ENCODE peak calls at places on chromosomes 16 and 17, in four cellular contexts. One of them, this sample, is unnamed.

GRCh38 chr16:85720319-85720637 is 30.6 kb downstream of the C16orf74 start:
- DNase-seq in prostate gland: peak; percentile 91
- DNase-seq in stomach: peak; percentile 47
- DNase-seq in endothelial cell of umbilical vein: no peak
- DNase-seq in this sample: no peak

GRCh38 chr17:58452738-58453137 is 35.4 kb upstream of the RNF43 start:
- DNase-seq in prostate gland: no peak
- DNase-seq in stomach: no peak
- DNase-seq in endothelial cell of umbilical vein: no peak
- DNase-seq in this sample: no peak

GRCh38 chr17:73823684-73824083 is 179.4 kb upstream of the SDK2 start:
- DNase-seq in prostate gland: no peak
- DNase-seq in stomach: no peak
- DNase-seq in endothelial cell of umbilical vein: no peak
- DNase-seq in this sample: no peak

GRCh38 chr17:45143767-45144198 is 4.5 kb upstream of the HEXIM1 start:
- DNase-seq in prostate gland: peak; percentile 89
- DNase-seq in stomach: peak; percentile 65
- DNase-seq in endothelial cell of umbilical vein: no peak
- DNase-seq in this sample: peak; percentile 96

GRCh38 chr16:68790130-68790761 is 53.1 kb upstream of the TANGO6 start:
- DNase-seq in prostate gland: peak; percentile 75
- DNase-seq in stomach: peak; percentile 65
- DNase-seq in endothelial cell of umbilical vein: no peak
- DNase-seq in this sample: no peak

GRCh38 chr17:59470624-59471297 is 94.6 kb upstream of the DHX40 start:
- DNase-seq in prostate gland: no peak
- DNase-seq in stomach: no peak
- DNase-seq in endothelial cell of umbilical vein: no peak
- DNase-seq in this sample: no peak

GRCh38 chr16:49696414-49697101 is 159.4 kb downstream of the ZNF423 start:
- DNase-seq in prostate gland: no peak
- DNase-seq in stomach: no peak
- DNase-seq in endothelial cell of umbilical vein: no peak
- DNase-seq in this sample: no peak

GRCh38 chr16:62638964-62639861 is 603.0 kb upstream of the CDH8 start:
- DNase-seq in prostate gland: no peak
- DNase-seq in stomach: no peak
- DNase-seq in endothelial cell of umbilical vein: no peak
- DNase-seq in this sample: no peak

GRCh38 chr16:911101-911500 is 59.7 kb downstream of the LMF1 start:
- DNase-seq in prostate gland: no peak
- DNase-seq in stomach: no peak
- DNase-seq in endothelial cell of umbilical vein: no peak
- DNase-seq in this sample: no peak

GRCh38 chr16:22192261-22193133 is 13.6 kb upstream of the EEF2K start:
- DNase-seq in prostate gland: peak; percentile 63
- DNase-seq in stomach: peak; percentile 78
- DNase-seq in endothelial cell of umbilical vein: peak; percentile 99
- DNase-seq in this sample: peak; percentile 95

GRCh38 chr16:67028167-67028554 is 788 bp upstream of the CBFB start:
- DNase-seq in prostate gland: no peak
- DNase-seq in stomach: no peak
- DNase-seq in endothelial cell of umbilical vein: no peak
- DNase-seq in this sample: no peak

GRCh38 chr17:38892620-38893019 is 22.8 kb downstream of the LASP1 start:
- DNase-seq in prostate gland: no peak
- DNase-seq in stomach: no peak
- DNase-seq in endothelial cell of umbilical vein: no peak
- DNase-seq in this sample: no peak

GRCh38 chr17:55386931-55387330 is 34.7 kb downstream of the MMD start:
- DNase-seq in prostate gland: no peak
- DNase-seq in stomach: no peak
- DNase-seq in endothelial cell of umbilical vein: no peak
- DNase-seq in this sample: no peak

GRCh38 chr17:56679767-56680422 is 86.4 kb downstream of the NOG start:
- DNase-seq in prostate gland: no peak
- DNase-seq in stomach: no peak
- DNase-seq in endothelial cell of umbilical vein: no peak
- DNase-seq in this sample: no peak

GRCh38 chr17:45248132-45248936 is 13.6 kb downstream of the SPATA32 start:
- DNase-seq in prostate gland: peak; percentile 51
- DNase-seq in stomach: peak; percentile 76
- DNase-seq in endothelial cell of umbilical vein: no peak
- DNase-seq in this sample: no peak

GRCh38 chr17:77892031-77892430 is 66.5 kb upstream of the TNRC6C start:
- DNase-seq in prostate gland: no peak
- DNase-seq in stomach: no peak
- DNase-seq in endothelial cell of umbilical vein: no peak
- DNase-seq in this sample: no peak

GRCh38 chr17:82242977-82243647 is 14.3 kb downstream of the SLC16A3 start:
- DNase-seq in prostate gland: peak; percentile 85
- DNase-seq in stomach: peak; percentile 88
- DNase-seq in endothelial cell of umbilical vein: no peak
- DNase-seq in this sample: no peak

GRCh38 chr16:72371307-72372081 is 199.5 kb upstream of the PMFBP1 start:
- DNase-seq in prostate gland: no peak
- DNase-seq in stomach: no peak
- DNase-seq in endothelial cell of umbilical vein: peak; percentile 97
- DNase-seq in this sample: no peak

GRCh38 chr17:73613271-73613941 is 30.8 kb downstream of the SDK2 start:
- DNase-seq in prostate gland: no peak
- DNase-seq in stomach: no peak
- DNase-seq in endothelial cell of umbilical vein: no peak
- DNase-seq in this sample: no peak

GRCh38 chr16:85903576-85903975 is 4.6 kb downstream of the IRF8 start:
- DNase-seq in prostate gland: no peak
- DNase-seq in stomach: no peak
- DNase-seq in endothelial cell of umbilical vein: no peak
- DNase-seq in this sample: no peak

GRCh38 chr17:31390748-31391495 is 553 bp upstream of the RAB11FIP4 start:
- DNase-seq in prostate gland: no peak
- DNase-seq in stomach: peak; percentile 23
- DNase-seq in endothelial cell of umbilical vein: no peak
- DNase-seq in this sample: no peak

GRCh38 chr17:5035356-5035755 is at the start of gene SLC52A1:
- DNase-seq in prostate gland: peak; percentile 32
- DNase-seq in stomach: no peak
- DNase-seq in endothelial cell of umbilical vein: no peak
- DNase-seq in this sample: no peak

GRCh38 chr17:31593806-31594205 is 202.3 kb downstream of the RAB11FIP4 start:
- DNase-seq in prostate gland: no peak
- DNase-seq in stomach: no peak
- DNase-seq in endothelial cell of umbilical vein: no peak
- DNase-seq in this sample: no peak

GRCh38 chr17:2087597-2088211 is 32.8 kb downstream of the HIC1 start:
- DNase-seq in prostate gland: no peak
- DNase-seq in stomach: no peak
- DNase-seq in endothelial cell of umbilical vein: peak; percentile 86
- DNase-seq in this sample: no peak

GRCh38 chr16:23552171-23552570 is 5.0 kb downstream of the EARS2 start:
- DNase-seq in prostate gland: no peak
- DNase-seq in stomach: no peak
- DNase-seq in endothelial cell of umbilical vein: no peak
- DNase-seq in this sample: no peak

GRCh38 chr17:49996495-49997255 is 1.7 kb upstream of the DLX3 start:
- DNase-seq in prostate gland: peak; percentile 33
- DNase-seq in stomach: peak; percentile 59
- DNase-seq in endothelial cell of umbilical vein: peak; percentile 37
- DNase-seq in this sample: no peak

DNA sequence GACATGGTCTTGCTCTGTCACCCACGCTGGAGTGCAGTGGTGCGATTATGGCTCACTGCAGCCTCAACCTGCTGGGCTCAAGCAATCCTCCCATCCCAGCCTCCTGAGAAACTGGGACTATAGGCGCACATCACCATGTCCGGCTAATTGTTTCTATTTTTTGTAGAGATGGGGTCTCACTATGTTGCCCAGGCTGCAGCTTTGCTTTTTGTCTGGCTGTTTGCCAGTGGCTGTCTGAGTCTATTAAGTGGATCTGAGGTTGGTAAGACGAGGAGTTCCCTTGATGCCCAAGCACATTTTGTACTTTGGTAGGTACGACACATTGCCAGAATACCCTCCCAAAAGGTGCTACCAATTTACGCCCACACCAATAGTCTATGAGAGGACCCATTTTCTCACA is 5.1 kb downstream of the TBX21 start:
- DNase-seq in prostate gland: no peak
- DNase-seq in stomach: no peak
- DNase-seq in endothelial cell of umbilical vein: no peak
- DNase-seq in this sample: peak; percentile 31
- TF ChIP-seq POLR2A in prostate gland: no peak
- TF ChIP-seq POLR2A in stomach: no peak
- TF ChIP-seq POLR2A in endothelial cell of umbilical vein: no peak
- TF ChIP-seq POLR2A in this sample: no peak

GRCh38 chr17:79160980-79161621 is 86.5 kb downstream of the ENGASE start:
- DNase-seq in prostate gland: no peak
- DNase-seq in stomach: no peak
- DNase-seq in endothelial cell of umbilical vein: peak; percentile 30
- DNase-seq in this sample: no peak
- TF ChIP-seq POLR2AphosphoS5 in prostate gland: no peak
- TF ChIP-seq POLR2AphosphoS5 in stomach: no peak
- TF ChIP-seq POLR2AphosphoS5 in endothelial cell of umbilical vein: peak; percentile 53
- TF ChIP-seq POLR2AphosphoS5 in this sample: no peak

GRCh38 chr17:80820331-80820730 is 171.3 kb upstream of the CHMP6 start:
- DNase-seq in prostate gland: no peak
- DNase-seq in stomach: no peak
- DNase-seq in endothelial cell of umbilical vein: no peak
- DNase-seq in this sample: peak; percentile 15

GRCh38 chr17:80821546-80821945 is 170.1 kb upstream of the CHMP6 start:
- DNase-seq in prostate gland: no peak
- DNase-seq in stomach: no peak
- DNase-seq in endothelial cell of umbilical vein: no peak
- DNase-seq in this sample: peak; percentile 49

GRCh38 chr17:80822700-80823410 is 168.8 kb upstream of the CHMP6 start:
- DNase-seq in prostate gland: peak; percentile 55
- DNase-seq in stomach: no peak
- DNase-seq in endothelial cell of umbilical vein: no peak
- DNase-seq in this sample: no peak

GRCh38 chr17:80819422-80820164 is 172.0 kb upstream of the CHMP6 start:
- DNase-seq in prostate gland: no peak
- DNase-seq in stomach: no peak
- DNase-seq in endothelial cell of umbilical vein: no peak
- DNase-seq in this sample: no peak

DNA sequence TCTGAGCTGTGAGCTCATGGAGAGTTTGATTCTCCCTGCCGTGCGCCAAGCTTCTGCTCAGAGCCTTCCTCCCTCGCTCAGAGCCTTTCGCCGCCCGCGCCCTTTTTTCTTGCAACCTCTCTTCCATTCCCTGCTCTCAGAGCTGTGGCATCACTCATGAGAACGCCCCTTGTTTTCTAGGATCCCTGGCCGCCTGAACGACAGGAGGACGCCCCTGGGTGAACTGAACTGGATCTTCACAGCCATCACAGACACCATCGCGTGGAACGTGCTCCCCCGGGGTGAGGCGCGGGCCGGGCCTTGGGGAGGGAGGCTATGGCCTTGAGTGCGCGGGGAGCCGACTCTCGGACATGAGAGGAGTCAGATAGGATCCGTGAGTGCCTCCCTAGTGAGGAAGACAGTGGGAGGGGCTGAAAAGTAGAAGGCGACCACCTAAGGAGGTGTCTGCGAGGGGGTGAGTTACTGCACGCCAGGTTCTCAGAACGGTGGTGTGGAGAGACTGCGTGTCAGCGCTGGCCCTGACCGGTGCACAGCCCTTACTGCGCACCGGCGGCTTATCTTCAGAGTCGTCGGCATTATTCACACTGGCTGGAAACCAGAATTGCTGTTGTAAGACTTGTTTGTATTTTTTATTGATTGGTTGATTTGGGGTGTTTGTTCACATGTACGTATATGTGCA is 169.5 kb upstream of the CHMP6 start:
- DNase-seq in prostate gland: no peak
- DNase-seq in stomach: no peak
- DNase-seq in endothelial cell of umbilical vein: no peak
- DNase-seq in this sample: peak; percentile 35
- TF ChIP-seq CTCF in prostate gland: no peak
- TF ChIP-seq CTCF in stomach: no peak
- TF ChIP-seq CTCF in endothelial cell of umbilical vein: no peak
- TF ChIP-seq CTCF in this sample: no peak

GRCh38 chr17:42248351-42249179 is 27.6 kb downstream of the STAT5B start:
- DNase-seq in prostate gland: peak; percentile 72
- DNase-seq in stomach: peak; percentile 81
- DNase-seq in endothelial cell of umbilical vein: peak; percentile 95
- DNase-seq in this sample: peak; percentile 89
- TF ChIP-seq POLR2A in prostate gland: no peak
- TF ChIP-seq POLR2A in stomach: no peak
- TF ChIP-seq POLR2A in endothelial cell of umbilical vein: peak; percentile 11
- TF ChIP-seq POLR2A in this sample: no peak

This sample was measured in suprapubic skin.